ENCODE peak calls at places on chromosome 4, in five cellular contexts. O is breast epithelium, V is transverse colon, F is mammary epithelial cell, Z is heart right ventricle. Y is an unnamed sample.
A peak's percentile ranks its signal among the peaks of the same experiment; 100 is the strongest.

GRCh38 chr4:123088521-123088920 is 166.1 kb upstream of the NUDT6 start:
- DNase-seq in O (no peak), V (no peak), F (no peak), Z (no peak), Y (no peak)

GRCh38 chr4:80235451-80235850 is 31.0 kb upstream of the FGF5 start:
- DNase-seq in O (no peak), V (no peak), F (no peak), Z (no peak), Y (peak; percentile 20)

GRCh38 chr4:172202480-172203076 is 389.4 kb downstream of the GALNTL6 start:
- DNase-seq in O (no peak), V (no peak), F (no peak), Z (no peak), Y (peak; percentile 7)

GRCh38 chr4:81215936-81216335 is 914 bp upstream of the PRKG2 start:
- DNase-seq in O (no peak), V (no peak), F (no peak), Z (no peak), Y (no peak)

GRCh38 chr4:26687728-26688127 is 103.8 kb downstream of the TBC1D19 start:
- DNase-seq in O (no peak), V (no peak), F (peak; percentile 65), Z (no peak), Y (peak; percentile 83)

GRCh38 chr4:181202249-181202648 is 1041.0 kb upstream of the TENM3 start:
- DNase-seq in O (no peak), V (no peak), F (no peak), Z (no peak), Y (no peak)

GRCh38 chr4:76691767-76692689 is 205.9 kb downstream of the SOWAHB start:
- DNase-seq in O (no peak), V (peak; percentile 37), F (peak; percentile 14), Z (no peak), Y (no peak)

GRCh38 chr4:10033191-10033881 is 12.0 kb upstream of the SLC2A9 start:
- DNase-seq in O (no peak), V (no peak), F (no peak), Z (peak; percentile 72), Y (no peak)

GRCh38 chr4:10106421-10107039 is 10.1 kb downstream of the WDR1 start:
- DNase-seq in O (no peak), V (peak; percentile 62), F (peak; percentile 98), Z (peak; percentile 65), Y (peak; percentile 96)

GRCh38 chr4:73885570-73886230 is 16.5 kb downstream of the CXCL1 start:
- DNase-seq in O (no peak), V (no peak), F (no peak), Z (no peak), Y (peak; percentile 40)

GRCh38 chr4:155353923-155354540 is 22.7 kb downstream of the MAP9 start:
- DNase-seq in O (peak; percentile 56), V (peak; percentile 64), F (peak; percentile 14), Z (peak; percentile 41), Y (no peak)

GRCh38 chr4:23866450-23866849 is 23.4 kb downstream of the PPARGC1A start:
- DNase-seq in O (no peak), V (no peak), F (no peak), Z (no peak), Y (no peak)

GRCh38 chr4:179867300-179867878 is 2375.8 kb upstream of the TENM3 start:
- DNase-seq in O (no peak), V (peak; percentile 51), F (peak; percentile 20), Z (peak; percentile 5), Y (peak; percentile 17)

GRCh38 chr4:73816814-73817213 is 19.7 kb upstream of the CXCL6 start:
- DNase-seq in O (no peak), V (no peak), F (peak; percentile 92), Z (peak; percentile 39), Y (peak; percentile 95)

GRCh38 chr4:52822583-52823477 is 39.3 kb upstream of the RASL11B start:
- DNase-seq in O (no peak), V (no peak), F (peak; percentile 85), Z (no peak), Y (no peak)

GRCh38 chr4:42641155-42641554 is 15.8 kb downstream of the ATP8A1 start:
- DNase-seq in O (no peak), V (no peak), F (no peak), Z (no peak), Y (no peak)

DNA sequence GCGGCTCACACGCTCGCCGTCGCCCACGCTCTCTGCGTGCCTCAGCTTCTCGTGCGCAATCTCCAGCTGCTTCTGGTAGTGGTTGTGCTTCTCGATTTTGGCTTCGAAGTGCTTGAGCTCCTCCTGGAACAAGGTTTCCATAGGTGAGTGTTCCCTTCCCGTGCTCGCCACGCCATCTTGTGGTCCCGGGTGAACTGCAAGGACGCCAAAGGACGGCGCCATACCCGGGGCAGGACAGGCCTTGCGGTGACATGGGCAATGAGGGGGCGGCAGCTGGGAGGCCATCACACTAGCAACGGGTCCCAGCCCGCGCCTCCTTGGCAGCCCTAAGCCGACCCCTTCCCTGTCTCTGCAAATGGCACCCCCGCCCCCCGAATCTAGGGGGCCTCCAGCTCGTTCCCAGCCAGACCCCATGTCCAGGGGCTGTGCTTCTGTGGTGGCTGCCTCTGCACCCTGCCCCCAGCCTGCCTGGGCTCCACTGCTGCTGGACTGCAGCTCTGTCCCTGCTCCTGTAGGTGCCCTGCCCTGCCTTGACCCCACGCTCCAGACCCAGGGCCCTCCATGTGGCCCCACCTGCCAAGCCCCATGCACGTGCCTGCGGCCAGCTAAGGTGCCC is 17.3 kb downstream of the LRPAP1 start:
- DNase-seq in O (no peak), V (no peak), F (peak; percentile 17), Z (no peak), Y (no peak)
- TF ChIP-seq CTCF in O (no peak), V (no peak), F (peak; percentile 60), Z (peak; percentile 50), Y (peak; percentile 48)

GRCh38 chr4:7878323-7878722 is 61.3 kb downstream of the AFAP1 start:
- DNase-seq in O (no peak), V (no peak), F (no peak), Z (no peak), Y (no peak)

GRCh38 chr4:7874838-7875237 is 64.8 kb downstream of the AFAP1 start:
- DNase-seq in O (no peak), V (no peak), F (no peak), Z (no peak), Y (no peak)

GRCh38 chr4:7873881-7874280 is 65.8 kb downstream of the AFAP1 start:
- DNase-seq in O (no peak), V (no peak), F (no peak), Z (no peak), Y (no peak)

GRCh38 chr4:7877131-7877530 is 62.5 kb downstream of the AFAP1 start:
- DNase-seq in O (no peak), V (no peak), F (no peak), Z (no peak), Y (no peak)

GRCh38 chr4:7876096-7876993 is 63.3 kb downstream of the AFAP1 start:
- DNase-seq in O (no peak), V (no peak), F (peak; percentile 66), Z (no peak), Y (no peak)
- H3K27ac ChIP-seq in O (no peak overlapping the region), V (peak overlapping the region; percentile 70), F (no peak overlapping the region), Z (no peak overlapping the region), Y (no peak overlapping the region)

DNA sequence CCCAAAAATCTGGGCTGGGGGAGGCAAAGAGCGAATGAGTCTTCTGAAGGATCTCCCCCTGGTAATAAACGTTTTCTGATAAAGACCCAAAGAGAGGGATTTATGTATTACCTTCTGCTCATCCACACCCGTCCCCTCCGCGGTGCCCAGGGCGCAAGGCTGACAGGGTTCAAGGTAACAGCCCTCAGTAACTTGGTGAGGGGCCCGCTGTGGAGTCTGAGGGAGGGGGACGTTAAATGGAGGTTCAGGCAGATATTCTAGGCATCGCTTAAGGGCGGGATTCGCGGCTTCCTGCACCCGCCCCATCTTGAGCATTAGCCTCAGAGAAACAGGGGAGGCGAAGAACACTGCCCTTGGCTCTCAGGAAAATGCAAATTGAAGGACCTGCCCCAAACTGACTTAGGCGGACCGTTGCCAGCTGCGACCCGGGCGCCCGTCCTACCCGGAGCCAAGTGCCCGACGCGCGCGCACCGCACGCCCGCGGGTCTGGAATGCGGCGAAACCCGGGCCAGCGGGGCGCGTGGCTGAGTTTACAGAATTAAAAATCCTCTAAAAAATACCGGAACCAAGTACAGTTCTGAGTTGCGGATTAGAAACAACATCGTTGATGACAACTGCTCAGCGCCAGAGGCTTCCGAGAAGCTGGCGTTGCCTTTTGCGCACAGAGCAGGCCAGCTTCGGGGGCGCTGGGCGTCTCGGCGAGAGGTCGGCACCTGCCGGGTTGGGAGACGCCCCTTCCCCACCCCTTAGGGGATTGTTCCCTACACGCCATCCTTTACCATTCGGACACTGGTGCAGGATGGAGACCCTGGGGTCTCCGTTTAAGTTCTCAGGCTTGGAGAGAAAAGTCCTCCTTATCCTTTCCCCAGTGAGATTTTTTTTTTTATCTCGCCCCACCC is 2.8 kb downstream of the HELT start:
- DNase-seq in O (no peak), V (no peak), F (peak; percentile 18), Z (no peak), Y (peak; percentile 20)
- H3K27me3 ChIP-seq in O (peaks cover 76% of the 10 kb centered on the region), V (peaks cover 98% of the 10 kb centered on the region), F (peaks cover 63% of the 10 kb centered on the region), Z (peaks cover 99% of the 10 kb centered on the region), Y (peaks cover 95% of the 10 kb centered on the region)

GRCh38 chr4:12724520-12724919 is 759.6 kb downstream of the RAB28 start:
- DNase-seq in O (no peak), V (no peak), F (no peak), Z (no peak), Y (no peak)

GRCh38 chr4:12729384-12729783 is 754.8 kb downstream of the RAB28 start:
- DNase-seq in O (no peak), V (no peak), F (no peak), Z (no peak), Y (peak; percentile 6)

GRCh38 chr4:12723849-12724447 is 760.2 kb downstream of the RAB28 start:
- DNase-seq in O (no peak), V (no peak), F (no peak), Z (peak; percentile 12), Y (peak; percentile 3)
- TF ChIP-seq CTCF in O (no peak), V (no peak), F (peak; percentile 10), Z (peak; percentile 19), Y (peak; percentile 16)

DNA sequence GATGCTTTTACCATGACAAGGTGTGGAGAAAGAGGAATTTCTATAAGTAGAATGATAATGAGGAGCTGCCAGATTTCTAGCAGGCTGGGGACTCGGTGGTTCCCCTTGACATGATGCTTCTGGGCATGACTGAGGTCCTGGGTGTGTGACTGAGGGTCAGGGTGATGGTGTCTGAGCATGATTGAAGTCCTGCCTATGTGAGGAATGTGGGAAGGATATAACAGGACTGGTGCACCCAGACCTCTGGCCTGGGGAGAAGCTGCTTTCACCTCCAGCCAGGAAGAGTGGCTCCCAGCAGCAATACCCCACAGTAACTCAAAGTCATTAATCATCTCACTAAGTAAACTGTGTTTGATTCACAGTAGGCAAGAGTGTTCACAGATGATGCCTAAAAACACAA is 17.4 kb downstream of the SORBS2 start:
- DNase-seq in O (no peak), V (no peak), F (no peak), Z (no peak), Y (no peak)
- H3K27ac ChIP-seq in O (no peak overlapping the region), V (peak overlapping the region; percentile 48), F (no peak overlapping the region), Z (no peak overlapping the region), Y (no peak overlapping the region)

GRCh38 chr4:6114181-6114580 is 86.2 kb downstream of the JAKMIP1 start:
- DNase-seq in O (no peak), V (no peak), F (no peak), Z (no peak), Y (no peak)
- H3K27me3 ChIP-seq in O (peaks cover 39% of the 10 kb centered on the region), V (no peaks in the 10 kb centered on the region), F (no peaks in the 10 kb centered on the region), Z (peaks cover 59% of the 10 kb centered on the region), Y (no peaks in the 10 kb centered on the region)

GRCh38 chr4:146522862-146523205 is 1.1 kb upstream of the SLC10A7 start:
- DNase-seq in O (no peak), V (no peak), F (peak; percentile 12), Z (no peak), Y (peak; percentile 7)
- TF ChIP-seq CTCF in O (no peak), V (no peak), F (no peak), Z (no peak), Y (no peak)

GRCh38 chr4:6341696-6342095 is 72.0 kb downstream of the WFS1 start:
- DNase-seq in O (no peak), V (no peak), F (no peak), Z (no peak), Y (no peak)
- H3K27ac ChIP-seq in O (no peak overlapping the region), V (no peak overlapping the region), F (no peak overlapping the region), Z (no peak overlapping the region), Y (no peak overlapping the region)